ENCODE peak calls at places on chromosomes 4 and X, in four cellular contexts. K, A, W and V are unnamed samples.

GRCh38 chrX:47683171-47684145 is 24.5 kb upstream of the UXT start:
- DNase-seq in K (no peak), A (no peak), W (no peak), V (no peak)

GRCh38 chrX:103211012-103211715 is 3.7 kb upstream of the BEX4 start:
- DNase-seq in K (no peak), A (peak), W (no peak), V (no peak)

GRCh38 chrX:72712094-72712755 is 1.9 kb downstream of the PHKA1 start:
- DNase-seq in K (no peak), W (no peak), A (peak), V (no peak)

GRCh38 chrX:71976753-71977152 is 66.1 kb downstream of the NHSL2 start:
- DNase-seq in A (no peak), W (peak), K (no peak), V (no peak)

GRCh38 chrX:107849747-107850478 is 24.2 kb downstream of the MID2 start:
- DNase-seq in W (no peak), A (peak), K (no peak), V (no peak)

GRCh38 chrX:150421816-150422215 is 58.7 kb downstream of the MAMLD1 start:
- DNase-seq in W (no peak), A (no peak), K (no peak), V (no peak)

GRCh38 chr4:157217708-157218107 is 2.8 kb upstream of the GRIA2 start:
- DNase-seq in A (peak), W (no peak), K (no peak), V (no peak)

GRCh38 chr4:183532823-183533222 is 28.0 kb downstream of the ING2 start:
- DNase-seq in W (peak), K (no peak), A (peak), V (no peak)

GRCh38 chr4:85399270-85399669 is 75.7 kb upstream of the ARHGAP24 start:
- DNase-seq in K (no peak), A (no peak), W (no peak), V (no peak)

GRCh38 chr4:143036443-143036842 is 148.3 kb upstream of the USP38 start:
- DNase-seq in K (no peak), A (no peak), W (no peak), V (no peak)

GRCh38 chr4:172762902-172763301 is 405.7 kb upstream of the GALNT7 start:
- DNase-seq in W (no peak), K (no peak), A (no peak), V (no peak)

GRCh38 chr4:169270156-169270809 is 473 bp downstream of the SH3RF1 start:
- DNase-seq in A (peak), W (no peak), K (no peak), V (no peak)

GRCh38 chrX:116823677-116824076 is 360.9 kb upstream of the CT83 start:
- DNase-seq in K (no peak), W (no peak), A (no peak), V (no peak)

GRCh38 chr4:72326692-72327632 is 242.1 kb downstream of the ADAMTS3 start:
- DNase-seq in W (no peak), K (peak), A (peak), V (peak)

GRCh38 chr4:24979554-24979953 is 51.2 kb downstream of the LGI2 start:
- DNase-seq in W (no peak), A (peak), K (no peak), V (no peak)

GRCh38 chr4:6942238-6942800 is 32.7 kb downstream of the TBC1D14 start:
- DNase-seq in A (peak), W (peak), K (peak), V (peak)

GRCh38 chr4:83489711-83490326 is 4.9 kb upstream of the ABRAXAS1 start:
- DNase-seq in K (no peak), A (no peak), W (no peak), V (no peak)

GRCh38 chr4:180058731-180059215 is 2184.4 kb upstream of the TENM3 start:
- DNase-seq in K (no peak), W (no peak), A (peak), V (peak)

GRCh38 chrX:101263766-101264165 is 27.4 kb downstream of the TAF7L start:
- DNase-seq in W (no peak), K (no peak), A (peak), V (no peak)

GRCh38 chrX:72128881-72129280 is 2.8 kb downstream of the RTL5 start:
- DNase-seq in W (no peak), A (peak), K (no peak), V (no peak)

GRCh38 chr4:174521800-174522182 is 497 bp downstream of the HPGD start:
- DNase-seq in A (no peak), W (no peak), K (no peak), V (peak)

GRCh38 chr4:54587516-54587915 is 70.2 kb upstream of the KIT start:
- DNase-seq in A (peak), K (no peak), W (no peak), V (no peak)

GRCh38 chrX:142054094-142054493 is 150.4 kb downstream of the MAGEC1 start:
- DNase-seq in A (no peak), W (no peak), K (no peak), V (no peak)

GRCh38 chr4:106258145-106259045 is 57.6 kb downstream of the TBCK start:
- DNase-seq in W (no peak), A (peak), K (no peak), V (no peak)

GRCh38 chrX:131617182-131617581 is 73.3 kb downstream of the OR13H1 start:
- DNase-seq in W (no peak), A (peak), K (peak), V (no peak)

GRCh38 chrX:14509325-14510057 is 19.8 kb upstream of the GLRA2 start:
- DNase-seq in A (no peak), W (no peak), K (no peak), V (no peak)

GRCh38 chr4:623914-624626 is 1.3 kb upstream of the PDE6B start:
- DNase-seq in K (no peak), A (no peak), W (no peak), V (no peak)

GRCh38 chrX:132728296-132728695 is 230.1 kb downstream of the HS6ST2 start:
- DNase-seq in K (no peak), A (no peak), W (no peak), V (no peak)

GRCh38 chrX:112863850-112864249 is 23.2 kb upstream of the AMOT start:
- DNase-seq in A (no peak), W (no peak), K (no peak), V (no peak)

GRCh38 chr4:124334119-124334518 is 378.4 kb downstream of the ANKRD50 start:
- DNase-seq in W (peak), A (peak), K (peak), V (peak)

GRCh38 chr4:36392049-36392448 is 110.6 kb downstream of the DTHD1 start:
- DNase-seq in A (no peak), K (no peak), W (peak), V (no peak)

GRCh38 chr4:156677656-156678055 is 293.9 kb downstream of the PDGFC start:
- DNase-seq in A (no peak), K (no peak), W (no peak), V (no peak)

GRCh38 chrX:108246304-108246954 is 154.9 kb downstream of the ATG4A start:
- DNase-seq in W (no peak), A (no peak), K (peak), V (no peak)